ENCODE peak calls at places on chromosomes 5 and 9, in five cellular contexts. One of them, this sample, is unnamed.

GRCh38 chr9:14677872-14678271 is 15.4 kb downstream of the ZDHHC21 start:
- DNase-seq in activated CD4-positive, alpha-beta T cell treated with anti-CD3 and anti-CD28 coated beads for 1 hour: no peak
- DNase-seq in NCI-H345: no peak
- DNase-seq in stimulated activated CD4-positive, alpha-beta T cell treated with anti-CD3 and anti-CD28 coated beads, Interleukin-12 subunit alpha, Interleukin-12 subunit beta, amount 100 ng/mL, for 4 hours: no peak
- DNase-seq in SJSA1: no peak
- DNase-seq in this sample: no peak

GRCh38 chr5:52943808-52944207 is 45.3 kb upstream of the ITGA2 start:
- DNase-seq in stimulated activated CD4-positive, alpha-beta T cell treated with anti-CD3 and anti-CD28 coated beads, Interleukin-12 subunit alpha, Interleukin-12 subunit beta, amount 100 ng/mL, for 4 hours: no peak
- DNase-seq in SJSA1: no peak
- DNase-seq in activated CD4-positive, alpha-beta T cell treated with anti-CD3 and anti-CD28 coated beads for 1 hour: no peak
- DNase-seq in NCI-H345: no peak
- DNase-seq in this sample: no peak

GRCh38 chr5:159405611-159406031 is 75.3 kb upstream of the IL12B start:
- DNase-seq in NCI-H345: no peak
- DNase-seq in activated CD4-positive, alpha-beta T cell treated with anti-CD3 and anti-CD28 coated beads for 1 hour: no peak
- DNase-seq in stimulated activated CD4-positive, alpha-beta T cell treated with anti-CD3 and anti-CD28 coated beads, Interleukin-12 subunit alpha, Interleukin-12 subunit beta, amount 100 ng/mL, for 4 hours: no peak
- DNase-seq in SJSA1: no peak
- DNase-seq in this sample: no peak

GRCh38 chr9:22117511-22118388 is 108.6 kb upstream of the CDKN2B start:
- DNase-seq in stimulated activated CD4-positive, alpha-beta T cell treated with anti-CD3 and anti-CD28 coated beads, Interleukin-12 subunit alpha, Interleukin-12 subunit beta, amount 100 ng/mL, for 4 hours: no peak
- DNase-seq in activated CD4-positive, alpha-beta T cell treated with anti-CD3 and anti-CD28 coated beads for 1 hour: no peak
- DNase-seq in NCI-H345: no peak
- DNase-seq in SJSA1: peak
- DNase-seq in this sample: no peak

GRCh38 chr9:95947118-95947517 is 71.6 kb downstream of the ERCC6L2 start:
- DNase-seq in activated CD4-positive, alpha-beta T cell treated with anti-CD3 and anti-CD28 coated beads for 1 hour: no peak
- DNase-seq in SJSA1: no peak
- DNase-seq in NCI-H345: no peak
- DNase-seq in stimulated activated CD4-positive, alpha-beta T cell treated with anti-CD3 and anti-CD28 coated beads, Interleukin-12 subunit alpha, Interleukin-12 subunit beta, amount 100 ng/mL, for 4 hours: no peak
- DNase-seq in this sample: no peak

GRCh38 chr9:120985759-120986353 is 59.3 kb upstream of the TRAF1 start:
- DNase-seq in NCI-H345: peak
- DNase-seq in activated CD4-positive, alpha-beta T cell treated with anti-CD3 and anti-CD28 coated beads for 1 hour: no peak
- DNase-seq in SJSA1: no peak
- DNase-seq in stimulated activated CD4-positive, alpha-beta T cell treated with anti-CD3 and anti-CD28 coated beads, Interleukin-12 subunit alpha, Interleukin-12 subunit beta, amount 100 ng/mL, for 4 hours: no peak
- DNase-seq in this sample: no peak

GRCh38 chr5:169350759-169351240 is 49.9 kb upstream of the SLIT3 start:
- DNase-seq in activated CD4-positive, alpha-beta T cell treated with anti-CD3 and anti-CD28 coated beads for 1 hour: no peak
- DNase-seq in NCI-H345: no peak
- DNase-seq in SJSA1: peak
- DNase-seq in stimulated activated CD4-positive, alpha-beta T cell treated with anti-CD3 and anti-CD28 coated beads, Interleukin-12 subunit alpha, Interleukin-12 subunit beta, amount 100 ng/mL, for 4 hours: no peak
- DNase-seq in this sample: no peak

GRCh38 chr5:78597068-78597857 is 51.3 kb downstream of the LHFPL2 start:
- DNase-seq in NCI-H345: no peak
- DNase-seq in stimulated activated CD4-positive, alpha-beta T cell treated with anti-CD3 and anti-CD28 coated beads, Interleukin-12 subunit alpha, Interleukin-12 subunit beta, amount 100 ng/mL, for 4 hours: no peak
- DNase-seq in activated CD4-positive, alpha-beta T cell treated with anti-CD3 and anti-CD28 coated beads for 1 hour: no peak
- DNase-seq in SJSA1: no peak
- DNase-seq in this sample: no peak

GRCh38 chr9:72958485-72959266 is 5.8 kb upstream of the ALDH1A1 start:
- DNase-seq in SJSA1: no peak
- DNase-seq in stimulated activated CD4-positive, alpha-beta T cell treated with anti-CD3 and anti-CD28 coated beads, Interleukin-12 subunit alpha, Interleukin-12 subunit beta, amount 100 ng/mL, for 4 hours: no peak
- DNase-seq in activated CD4-positive, alpha-beta T cell treated with anti-CD3 and anti-CD28 coated beads for 1 hour: no peak
- DNase-seq in NCI-H345: no peak
- DNase-seq in this sample: no peak

GRCh38 chr5:173123416-173123815 is 20.9 kb upstream of the BNIP1 start:
- DNase-seq in stimulated activated CD4-positive, alpha-beta T cell treated with anti-CD3 and anti-CD28 coated beads, Interleukin-12 subunit alpha, Interleukin-12 subunit beta, amount 100 ng/mL, for 4 hours: no peak
- DNase-seq in SJSA1: no peak
- DNase-seq in NCI-H345: no peak
- DNase-seq in activated CD4-positive, alpha-beta T cell treated with anti-CD3 and anti-CD28 coated beads for 1 hour: no peak
- DNase-seq in this sample: no peak

GRCh38 chr9:91948423-91949292 is 1.4 kb downstream of the ROR2 start:
- DNase-seq in SJSA1: peak
- DNase-seq in activated CD4-positive, alpha-beta T cell treated with anti-CD3 and anti-CD28 coated beads for 1 hour: no peak
- DNase-seq in stimulated activated CD4-positive, alpha-beta T cell treated with anti-CD3 and anti-CD28 coated beads, Interleukin-12 subunit alpha, Interleukin-12 subunit beta, amount 100 ng/mL, for 4 hours: peak
- DNase-seq in NCI-H345: peak
- DNase-seq in this sample: peak

GRCh38 chr5:12182988-12183387 is 278.7 kb upstream of the CTNND2 start:
- DNase-seq in activated CD4-positive, alpha-beta T cell treated with anti-CD3 and anti-CD28 coated beads for 1 hour: no peak
- DNase-seq in stimulated activated CD4-positive, alpha-beta T cell treated with anti-CD3 and anti-CD28 coated beads, Interleukin-12 subunit alpha, Interleukin-12 subunit beta, amount 100 ng/mL, for 4 hours: no peak
- DNase-seq in SJSA1: no peak
- DNase-seq in NCI-H345: no peak
- DNase-seq in this sample: no peak

GRCh38 chr9:69554945-69555344 is 117.2 kb downstream of the APBA1 start:
- DNase-seq in stimulated activated CD4-positive, alpha-beta T cell treated with anti-CD3 and anti-CD28 coated beads, Interleukin-12 subunit alpha, Interleukin-12 subunit beta, amount 100 ng/mL, for 4 hours: no peak
- DNase-seq in SJSA1: no peak
- DNase-seq in activated CD4-positive, alpha-beta T cell treated with anti-CD3 and anti-CD28 coated beads for 1 hour: no peak
- DNase-seq in NCI-H345: no peak
- DNase-seq in this sample: no peak

GRCh38 chr5:171137768-171138540 is 171.1 kb upstream of the TLX3 start:
- DNase-seq in stimulated activated CD4-positive, alpha-beta T cell treated with anti-CD3 and anti-CD28 coated beads, Interleukin-12 subunit alpha, Interleukin-12 subunit beta, amount 100 ng/mL, for 4 hours: no peak
- DNase-seq in activated CD4-positive, alpha-beta T cell treated with anti-CD3 and anti-CD28 coated beads for 1 hour: no peak
- DNase-seq in SJSA1: no peak
- DNase-seq in NCI-H345: no peak
- DNase-seq in this sample: no peak

GRCh38 chr9:70480405-70480980 is 66.0 kb upstream of the KLF9 start:
- DNase-seq in NCI-H345: peak
- DNase-seq in activated CD4-positive, alpha-beta T cell treated with anti-CD3 and anti-CD28 coated beads for 1 hour: no peak
- DNase-seq in stimulated activated CD4-positive, alpha-beta T cell treated with anti-CD3 and anti-CD28 coated beads, Interleukin-12 subunit alpha, Interleukin-12 subunit beta, amount 100 ng/mL, for 4 hours: no peak
- DNase-seq in SJSA1: no peak
- DNase-seq in this sample: no peak

GRCh38 chr9:98291775-98292174 is 36.3 kb upstream of the TBC1D2 start:
- DNase-seq in NCI-H345: no peak
- DNase-seq in activated CD4-positive, alpha-beta T cell treated with anti-CD3 and anti-CD28 coated beads for 1 hour: no peak
- DNase-seq in stimulated activated CD4-positive, alpha-beta T cell treated with anti-CD3 and anti-CD28 coated beads, Interleukin-12 subunit alpha, Interleukin-12 subunit beta, amount 100 ng/mL, for 4 hours: no peak
- DNase-seq in SJSA1: no peak
- DNase-seq in this sample: no peak

GRCh38 chr9:1514241-1514640 is 464.1 kb downstream of the DMRT2 start:
- DNase-seq in SJSA1: no peak
- DNase-seq in stimulated activated CD4-positive, alpha-beta T cell treated with anti-CD3 and anti-CD28 coated beads, Interleukin-12 subunit alpha, Interleukin-12 subunit beta, amount 100 ng/mL, for 4 hours: no peak
- DNase-seq in NCI-H345: no peak
- DNase-seq in activated CD4-positive, alpha-beta T cell treated with anti-CD3 and anti-CD28 coated beads for 1 hour: no peak
- DNase-seq in this sample: no peak

GRCh38 chr5:60287174-60287771 is 393.7 kb upstream of the PDE4D start:
- DNase-seq in NCI-H345: peak
- DNase-seq in stimulated activated CD4-positive, alpha-beta T cell treated with anti-CD3 and anti-CD28 coated beads, Interleukin-12 subunit alpha, Interleukin-12 subunit beta, amount 100 ng/mL, for 4 hours: no peak
- DNase-seq in activated CD4-positive, alpha-beta T cell treated with anti-CD3 and anti-CD28 coated beads for 1 hour: no peak
- DNase-seq in SJSA1: no peak
- DNase-seq in this sample: peak

GRCh38 chr5:125412051-125412560 is 665.7 kb upstream of the ZNF608 start:
- DNase-seq in stimulated activated CD4-positive, alpha-beta T cell treated with anti-CD3 and anti-CD28 coated beads, Interleukin-12 subunit alpha, Interleukin-12 subunit beta, amount 100 ng/mL, for 4 hours: no peak
- DNase-seq in NCI-H345: peak
- DNase-seq in activated CD4-positive, alpha-beta T cell treated with anti-CD3 and anti-CD28 coated beads for 1 hour: no peak
- DNase-seq in SJSA1: no peak
- DNase-seq in this sample: no peak

GRCh38 chr9:137582286-137582860 is 3.6 kb upstream of the DPH7 start:
- DNase-seq in activated CD4-positive, alpha-beta T cell treated with anti-CD3 and anti-CD28 coated beads for 1 hour: no peak
- DNase-seq in NCI-H345: no peak
- DNase-seq in SJSA1: no peak
- DNase-seq in stimulated activated CD4-positive, alpha-beta T cell treated with anti-CD3 and anti-CD28 coated beads, Interleukin-12 subunit alpha, Interleukin-12 subunit beta, amount 100 ng/mL, for 4 hours: no peak
- DNase-seq in this sample: no peak

GRCh38 chr9:110031511-110032173 is 176.3 kb downstream of the C9orf152 start:
- DNase-seq in stimulated activated CD4-positive, alpha-beta T cell treated with anti-CD3 and anti-CD28 coated beads, Interleukin-12 subunit alpha, Interleukin-12 subunit beta, amount 100 ng/mL, for 4 hours: no peak
- DNase-seq in NCI-H345: no peak
- DNase-seq in SJSA1: no peak
- DNase-seq in activated CD4-positive, alpha-beta T cell treated with anti-CD3 and anti-CD28 coated beads for 1 hour: no peak
- DNase-seq in this sample: no peak

This sample was measured in activated T-cell treated with anti-CD3 and anti-CD28 coated beads for 48 hours.